ENCODE peak calls at places on chromosomes 3 and 15, in four cellular contexts. B, F, J and Z are unnamed samples.

GRCh38 chr3:31755911-31756658 is 223.4 kb downstream of the STT3B start:
- DNase-seq in F (no peak), B (no peak), J (no peak), Z (no peak)

GRCh38 chr3:170953736-170954135 is 45.3 kb upstream of the EIF5A2 start:
- DNase-seq in B (no peak), F (no peak), J (no peak), Z (no peak)

GRCh38 chr3:174251696-174252095 is 607.4 kb upstream of the NAALADL2 start:
- DNase-seq in B (no peak), J (no peak), F (no peak), Z (no peak)

GRCh38 chr3:193052294-193052693 is 134.6 kb upstream of the MB21D2 start:
- DNase-seq in B (no peak), F (no peak), J (no peak), Z (no peak)

GRCh38 chr15:101206173-101206572 is 45.7 kb downstream of the CHSY1 start:
- DNase-seq in J (no peak), B (peak), F (peak), Z (no peak)

GRCh38 chr15:39128746-39129145 is 452.1 kb upstream of the THBS1 start:
- DNase-seq in J (no peak), F (no peak), B (no peak), Z (no peak)

GRCh38 chr3:184565421-184566211 is 4.0 kb downstream of the EPHB3 start:
- DNase-seq in F (no peak), B (no peak), J (no peak), Z (no peak)

GRCh38 chr3:14909250-14909649 is 38.1 kb upstream of the NR2C2 start:
- DNase-seq in F (no peak), J (no peak), B (no peak), Z (no peak)

GRCh38 chr3:100033184-100033583 is 81.1 kb downstream of the FILIP1L start:
- DNase-seq in B (no peak), F (no peak), J (no peak), Z (no peak)

GRCh38 chr15:81023483-81024264 is 23.0 kb downstream of the TLNRD1 start:
- DNase-seq in J (peak), B (no peak), F (no peak), Z (no peak)

GRCh38 chr15:45481151-45481550 is 41.4 kb downstream of the SLC30A4 start:
- DNase-seq in F (no peak), B (no peak), J (no peak), Z (no peak)

GRCh38 chr15:85618956-85619491 is 175.7 kb downstream of the KLHL25 start:
- DNase-seq in J (no peak), F (peak), B (peak), Z (no peak)

GRCh38 chr3:141126661-141127343 is 75.7 kb downstream of the SPSB4 start:
- DNase-seq in J (no peak), B (no peak), F (no peak), Z (no peak)

GRCh38 chr3:13021141-13021933 is 51.9 kb downstream of the IQSEC1 start:
- DNase-seq in J (no peak), F (no peak), B (no peak), Z (no peak)

GRCh38 chr3:57078366-57079220 is 18.1 kb downstream of the SPATA12 start:
- DNase-seq in F (no peak), B (no peak), J (no peak), Z (no peak)